ENCODE peak calls at places on chromosome 16, in five cellular contexts. One of them, this sample, is unnamed.

GRCh38 chr16:55021595-55022475 is 91.2 kb downstream of the IRX5 start:
- DNase-seq in GM12878: no peak
- DNase-seq in stomach: no peak
- DNase-seq in A549: peak
- DNase-seq in suprapubic skin: no peak
- DNase-seq in this sample: no peak

GRCh38 chr16:9836118-9836736 is 346.0 kb downstream of the GRIN2A start:
- DNase-seq in GM12878: no peak
- DNase-seq in stomach: no peak
- DNase-seq in A549: no peak
- DNase-seq in suprapubic skin: no peak
- DNase-seq in this sample: peak

GRCh38 chr16:82439678-82440293 is 187.0 kb upstream of the CDH13 start:
- DNase-seq in GM12878: no peak
- DNase-seq in stomach: no peak
- DNase-seq in A549: no peak
- DNase-seq in suprapubic skin: no peak
- DNase-seq in this sample: no peak

GRCh38 chr16:50172195-50172922 is 19.3 kb downstream of the TENT4B start:
- DNase-seq in GM12878: no peak
- DNase-seq in stomach: no peak
- DNase-seq in A549: no peak
- DNase-seq in suprapubic skin: no peak
- DNase-seq in this sample: no peak

GRCh38 chr16:318628-319027 is 33.9 kb downstream of the AXIN1 start:
- DNase-seq in GM12878: no peak
- DNase-seq in stomach: no peak
- DNase-seq in A549: peak
- DNase-seq in suprapubic skin: no peak
- DNase-seq in this sample: no peak

GRCh38 chr16:14181371-14182050 is 110.4 kb downstream of the MRTFB start:
- DNase-seq in GM12878: no peak
- DNase-seq in stomach: no peak
- DNase-seq in A549: peak
- DNase-seq in suprapubic skin: no peak
- DNase-seq in this sample: no peak

GRCh38 chr16:77077523-77077922 is 113.5 kb upstream of the MON1B start:
- DNase-seq in GM12878: no peak
- DNase-seq in stomach: no peak
- DNase-seq in A549: no peak
- DNase-seq in suprapubic skin: no peak
- DNase-seq in this sample: no peak

GRCh38 chr16:53704445-53704813 is 473 bp downstream of the FTO start:
- DNase-seq in GM12878: no peak
- DNase-seq in stomach: no peak
- DNase-seq in A549: no peak
- DNase-seq in suprapubic skin: no peak
- DNase-seq in this sample: no peak

GRCh38 chr16:27742333-27742732 is 192.4 kb downstream of the KATNIP start:
- DNase-seq in GM12878: no peak
- DNase-seq in stomach: no peak
- DNase-seq in A549: no peak
- DNase-seq in suprapubic skin: no peak
- DNase-seq in this sample: no peak

GRCh38 chr16:23608194-23608593 is 12.1 kb upstream of the NDUFAB1 start:
- DNase-seq in GM12878: no peak
- DNase-seq in stomach: no peak
- DNase-seq in A549: peak
- DNase-seq in suprapubic skin: no peak
- DNase-seq in this sample: no peak

GRCh38 chr16:66403531-66404145 is 23.5 kb upstream of the BEAN1 start:
- DNase-seq in GM12878: no peak
- DNase-seq in stomach: no peak
- DNase-seq in A549: no peak
- DNase-seq in suprapubic skin: no peak
- DNase-seq in this sample: no peak

GRCh38 chr16:51701025-51701424 is 550.0 kb upstream of the SALL1 start:
- DNase-seq in GM12878: no peak
- DNase-seq in stomach: no peak
- DNase-seq in A549: no peak
- DNase-seq in suprapubic skin: no peak
- DNase-seq in this sample: no peak

GRCh38 chr16:8474576-8474975 is 115.7 kb downstream of the TMEM114 start:
- DNase-seq in GM12878: no peak
- DNase-seq in stomach: no peak
- DNase-seq in A549: no peak
- DNase-seq in suprapubic skin: no peak
- DNase-seq in this sample: no peak

GRCh38 chr16:57700801-57701551 is 6.4 kb downstream of the DRC7 start:
- DNase-seq in GM12878: no peak
- DNase-seq in stomach: no peak
- DNase-seq in A549: no peak
- DNase-seq in suprapubic skin: peak
- DNase-seq in this sample: no peak

GRCh38 chr16:19898924-19899604 is 14.4 kb upstream of the GPRC5B start:
- DNase-seq in GM12878: no peak
- DNase-seq in stomach: peak
- DNase-seq in A549: peak
- DNase-seq in suprapubic skin: no peak
- DNase-seq in this sample: peak

GRCh38 chr16:65336169-65336568 is 214.3 kb upstream of the CDH11 start:
- DNase-seq in GM12878: no peak
- DNase-seq in stomach: no peak
- DNase-seq in A549: no peak
- DNase-seq in suprapubic skin: no peak
- DNase-seq in this sample: no peak

GRCh38 chr16:89861648-89862047 is 11.7 kb upstream of the TCF25 start:
- DNase-seq in GM12878: no peak
- DNase-seq in stomach: no peak
- DNase-seq in A549: no peak
- DNase-seq in suprapubic skin: no peak
- DNase-seq in this sample: no peak

GRCh38 chr16:47927330-47927729 is 228.5 kb downstream of the ABCC12 start:
- DNase-seq in GM12878: no peak
- DNase-seq in stomach: no peak
- DNase-seq in A549: no peak
- DNase-seq in suprapubic skin: no peak
- DNase-seq in this sample: no peak

GRCh38 chr16:26777821-26778220 is 288.9 kb upstream of the C16orf82 start:
- DNase-seq in GM12878: no peak
- DNase-seq in stomach: no peak
- DNase-seq in A549: no peak
- DNase-seq in suprapubic skin: no peak
- DNase-seq in this sample: no peak

GRCh38 chr16:117381-118365 is 20.8 kb downstream of the NPRL3 start:
- DNase-seq in GM12878: no peak
- DNase-seq in stomach: peak
- DNase-seq in A549: peak
- DNase-seq in suprapubic skin: peak
- DNase-seq in this sample: no peak

GRCh38 chr16:19085679-19086200 is 18.3 kb downstream of the COQ7 start:
- DNase-seq in GM12878: no peak
- DNase-seq in stomach: peak
- DNase-seq in A549: no peak
- DNase-seq in suprapubic skin: no peak
- DNase-seq in this sample: no peak

GRCh38 chr16:25996052-25996451 is 304.3 kb downstream of the HS3ST4 start:
- DNase-seq in GM12878: no peak
- DNase-seq in stomach: no peak
- DNase-seq in A549: peak
- DNase-seq in suprapubic skin: no peak
- DNase-seq in this sample: no peak

GRCh38 chr16:87540072-87540976 is 47.5 kb upstream of the ZCCHC14 start:
- DNase-seq in GM12878: no peak
- DNase-seq in stomach: no peak
- DNase-seq in A549: no peak
- DNase-seq in suprapubic skin: no peak
- DNase-seq in this sample: no peak

GRCh38 chr16:87541882-87542234 is 49.0 kb upstream of the ZCCHC14 start:
- DNase-seq in GM12878: no peak
- DNase-seq in stomach: no peak
- DNase-seq in A549: no peak
- DNase-seq in suprapubic skin: no peak
- DNase-seq in this sample: no peak

GRCh38 chr16:87542531-87543102 is 49.8 kb upstream of the ZCCHC14 start:
- DNase-seq in GM12878: no peak
- DNase-seq in stomach: no peak
- DNase-seq in A549: no peak
- DNase-seq in suprapubic skin: no peak
- DNase-seq in this sample: no peak

GRCh38 chr16:87539113-87539512 is 46.3 kb upstream of the ZCCHC14 start:
- DNase-seq in GM12878: no peak
- DNase-seq in stomach: no peak
- DNase-seq in A549: no peak
- DNase-seq in suprapubic skin: no peak
- DNase-seq in this sample: no peak

DNA sequence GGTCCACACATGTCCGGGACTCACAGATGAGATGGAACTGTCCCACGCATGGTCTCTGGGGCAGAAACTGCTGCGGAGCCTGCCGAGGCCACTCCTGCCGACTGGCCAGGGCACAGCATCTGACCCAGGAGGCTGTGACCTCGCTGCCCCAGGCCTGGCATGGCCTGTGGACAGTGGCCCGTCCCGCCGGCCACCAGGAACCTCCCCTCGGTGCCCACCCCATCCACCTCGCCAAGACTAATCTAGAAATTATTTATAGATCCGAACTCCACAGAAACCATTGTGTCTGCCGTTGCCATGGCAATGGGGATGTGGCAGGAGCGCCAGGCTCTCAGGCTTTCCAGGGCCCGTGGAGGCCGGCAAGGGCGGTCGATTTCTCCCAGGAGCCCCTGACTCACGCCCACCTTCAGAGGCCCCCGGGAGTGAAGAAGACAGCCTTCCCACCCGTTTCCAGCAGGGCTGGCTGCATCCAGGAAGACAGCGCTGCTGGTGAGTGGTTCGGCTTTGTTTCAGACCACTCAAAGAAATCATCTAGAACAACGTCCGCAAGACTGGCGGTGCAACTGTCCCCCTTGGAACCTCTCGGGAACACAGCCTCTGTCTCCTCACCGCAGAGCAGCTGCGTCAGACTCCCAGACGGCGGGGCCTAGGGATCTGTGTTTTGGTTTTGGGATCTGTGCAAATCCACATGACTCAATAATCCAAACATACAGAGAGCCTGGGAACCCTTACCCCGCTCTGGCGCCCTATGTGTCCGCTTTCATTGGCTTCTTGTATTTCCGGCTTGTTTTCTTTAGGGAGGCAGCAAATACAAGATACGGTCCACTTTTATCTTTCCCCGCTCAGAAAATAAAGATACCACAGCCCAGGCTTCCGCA is 48.4 kb upstream of the ZCCHC14 start:
- DNase-seq in GM12878: no peak
- DNase-seq in stomach: no peak
- DNase-seq in A549: no peak
- DNase-seq in suprapubic skin: no peak
- DNase-seq in this sample: peak
- TF ChIP-seq EP300 in GM12878: no peak
- TF ChIP-seq EP300 in stomach: no peak
- TF ChIP-seq EP300 in A549: no peak
- TF ChIP-seq EP300 in suprapubic skin: no peak
- TF ChIP-seq EP300 in this sample: no peak

GRCh38 chr16:1434644-1435592 is 4.0 kb downstream of the PERCC1 start:
- DNase-seq in GM12878: no peak
- DNase-seq in stomach: no peak
- DNase-seq in A549: no peak
- DNase-seq in suprapubic skin: no peak
- DNase-seq in this sample: no peak
- H3K4me3 ChIP-seq in GM12878: no peak
- H3K4me3 ChIP-seq in stomach: no peak
- H3K4me3 ChIP-seq in A549: no peak
- H3K4me3 ChIP-seq in suprapubic skin: no peak
- H3K4me3 ChIP-seq in this sample: no peak

DNA sequence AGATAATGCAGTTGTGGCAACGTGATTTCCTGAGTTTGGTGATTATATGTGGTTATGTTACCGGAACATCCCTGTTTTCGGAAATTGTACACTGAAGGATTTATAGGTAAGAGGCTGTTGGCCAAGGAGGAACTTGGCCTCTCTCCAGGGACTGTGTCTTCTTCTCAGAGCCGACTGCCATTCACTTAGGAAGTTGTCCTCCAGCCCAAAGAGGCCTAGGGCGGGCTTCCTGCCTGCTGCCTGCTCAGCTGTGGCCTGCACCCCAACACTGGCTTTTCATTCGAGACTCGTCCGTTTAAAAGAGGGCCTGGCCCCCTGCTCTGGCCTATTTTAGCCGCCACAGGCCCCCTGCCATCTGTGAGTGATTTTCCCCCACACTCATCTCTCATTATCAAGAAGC is 64.3 kb downstream of the ZDHHC7 start:
- DNase-seq in GM12878: no peak
- DNase-seq in stomach: no peak
- DNase-seq in A549: no peak
- DNase-seq in suprapubic skin: no peak
- DNase-seq in this sample: no peak
- TF ChIP-seq EP300 in GM12878: no peak
- TF ChIP-seq EP300 in stomach: no peak
- TF ChIP-seq EP300 in A549: no peak
- TF ChIP-seq EP300 in suprapubic skin: no peak
- TF ChIP-seq EP300 in this sample: no peak

DNA sequence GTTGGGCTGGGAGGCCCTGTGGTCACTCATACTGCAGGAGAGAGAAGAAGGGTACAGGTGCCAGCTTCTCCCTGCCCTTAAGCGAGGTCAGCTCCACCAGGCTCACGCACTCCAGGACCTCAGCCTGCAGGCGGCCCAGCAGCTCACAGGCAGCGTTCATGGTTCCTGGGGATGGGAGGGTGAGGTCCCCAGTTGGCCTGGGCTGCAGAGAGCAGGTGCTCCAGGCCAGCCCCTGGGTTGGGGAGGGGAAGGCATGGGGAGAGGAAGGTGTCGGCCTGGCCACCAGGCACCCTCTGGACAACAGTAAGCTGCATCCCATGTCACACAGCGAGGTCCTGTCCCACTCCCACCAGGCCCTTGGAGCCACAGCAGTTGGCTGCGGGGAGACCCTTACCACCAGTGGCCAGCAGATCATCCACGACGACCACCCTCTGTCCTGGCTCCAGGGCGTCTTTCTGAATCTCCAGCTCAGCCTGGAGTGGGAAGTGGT is 2.0 kb downstream of the APRT start:
- DNase-seq in GM12878: no peak
- DNase-seq in stomach: no peak
- DNase-seq in A549: no peak
- DNase-seq in suprapubic skin: no peak
- DNase-seq in this sample: no peak
- H3K4me3 ChIP-seq in GM12878: peak
- H3K4me3 ChIP-seq in stomach: no peak
- H3K4me3 ChIP-seq in A549: peak
- H3K4me3 ChIP-seq in suprapubic skin: peak
- H3K4me3 ChIP-seq in this sample: no peak

GRCh38 chr16:68091604-68092261 is 6.6 kb downstream of the NFATC3 start:
- DNase-seq in GM12878: no peak
- DNase-seq in stomach: no peak
- DNase-seq in A549: peak
- DNase-seq in suprapubic skin: no peak
- DNase-seq in this sample: no peak
- TF ChIP-seq EP300 in GM12878: no peak
- TF ChIP-seq EP300 in stomach: no peak
- TF ChIP-seq EP300 in A549: no peak
- TF ChIP-seq EP300 in suprapubic skin: no peak
- TF ChIP-seq EP300 in this sample: no peak